ENCODE peak calls at places on chromosomes 2 and 18, in six cellular contexts. One of them, this sample, is unnamed.

GRCh38 chr2:98134601-98135000 is 47.6 kb downstream of the VWA3B start:
- DNase-seq in A549: no peak
- DNase-seq in GM12878: no peak
- DNase-seq in K562: no peak
- DNase-seq in HepG2: no peak
- DNase-seq in endothelial cell of umbilical vein: no peak
- DNase-seq in this sample: peak

GRCh38 chr18:48740068-48740440 is 201.2 kb downstream of the CTIF start:
- DNase-seq in A549: no peak
- DNase-seq in GM12878: no peak
- DNase-seq in K562: no peak
- DNase-seq in HepG2: no peak
- DNase-seq in endothelial cell of umbilical vein: no peak
- DNase-seq in this sample: no peak

GRCh38 chr18:48418409-48419267 is 9.5 kb upstream of the ZBTB7C start:
- DNase-seq in A549: no peak
- DNase-seq in GM12878: no peak
- DNase-seq in K562: no peak
- DNase-seq in HepG2: no peak
- DNase-seq in endothelial cell of umbilical vein: no peak
- DNase-seq in this sample: no peak

GRCh38 chr2:232013701-232014353 is 52.3 kb downstream of the DIS3L2 start:
- DNase-seq in A549: no peak
- DNase-seq in GM12878: peak
- DNase-seq in K562: no peak
- DNase-seq in HepG2: no peak
- DNase-seq in endothelial cell of umbilical vein: no peak
- DNase-seq in this sample: peak

GRCh38 chr18:72041313-72042032 is 502.7 kb downstream of the CBLN2 start:
- DNase-seq in A549: no peak
- DNase-seq in GM12878: no peak
- DNase-seq in K562: no peak
- DNase-seq in HepG2: no peak
- DNase-seq in endothelial cell of umbilical vein: no peak
- DNase-seq in this sample: no peak

GRCh38 chr18:57728941-57729511 is 74.1 kb downstream of the ATP8B1 start:
- DNase-seq in A549: no peak
- DNase-seq in GM12878: no peak
- DNase-seq in K562: no peak
- DNase-seq in HepG2: no peak
- DNase-seq in endothelial cell of umbilical vein: peak
- DNase-seq in this sample: peak

GRCh38 chr2:229340086-229340760 is 69.1 kb upstream of the PID1 start:
- DNase-seq in A549: no peak
- DNase-seq in GM12878: no peak
- DNase-seq in K562: no peak
- DNase-seq in HepG2: no peak
- DNase-seq in endothelial cell of umbilical vein: no peak
- DNase-seq in this sample: no peak

GRCh38 chr18:45498270-45498625 is 117.0 kb upstream of the SLC14A2 start:
- DNase-seq in A549: no peak
- DNase-seq in GM12878: no peak
- DNase-seq in K562: no peak
- DNase-seq in HepG2: no peak
- DNase-seq in endothelial cell of umbilical vein: no peak
- DNase-seq in this sample: no peak

GRCh38 chr2:224734949-224735348 is 18.8 kb upstream of the CCDC195 start:
- DNase-seq in A549: no peak
- DNase-seq in GM12878: no peak
- DNase-seq in K562: no peak
- DNase-seq in HepG2: no peak
- DNase-seq in endothelial cell of umbilical vein: no peak
- DNase-seq in this sample: peak

GRCh38 chr2:129180124-129180716 is 799.2 kb upstream of the RAB6C start:
- DNase-seq in A549: no peak
- DNase-seq in GM12878: no peak
- DNase-seq in K562: no peak
- DNase-seq in HepG2: no peak
- DNase-seq in endothelial cell of umbilical vein: no peak
- DNase-seq in this sample: no peak

GRCh38 chr2:236498369-236498768 is 71.3 kb upstream of the ACKR3 start:
- DNase-seq in A549: no peak
- DNase-seq in GM12878: no peak
- DNase-seq in K562: no peak
- DNase-seq in HepG2: no peak
- DNase-seq in endothelial cell of umbilical vein: no peak
- DNase-seq in this sample: no peak

GRCh38 chr2:119201815-119202214 is 21.8 kb upstream of the STEAP3 start:
- DNase-seq in A549: no peak
- DNase-seq in GM12878: no peak
- DNase-seq in K562: no peak
- DNase-seq in HepG2: no peak
- DNase-seq in endothelial cell of umbilical vein: no peak
- DNase-seq in this sample: no peak

DNA sequence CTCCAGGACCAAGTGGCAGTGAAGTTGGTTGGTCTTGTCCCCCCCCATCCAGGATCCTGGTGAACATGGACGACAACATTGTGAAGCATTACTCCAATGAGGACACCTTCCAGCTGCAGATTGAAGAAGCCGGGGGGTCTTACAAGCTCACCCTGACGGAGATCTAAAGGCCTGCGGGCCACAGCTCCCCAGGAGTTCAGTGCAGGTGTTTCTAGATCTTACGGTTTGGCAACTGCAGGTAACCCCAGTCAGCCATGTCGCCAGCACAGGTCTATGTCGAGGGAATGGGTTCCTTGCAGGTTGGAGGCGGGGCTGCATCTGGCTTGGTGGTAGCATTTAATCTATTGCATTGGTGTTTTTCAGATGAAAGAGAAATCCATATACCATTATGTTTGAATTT is 42.8 kb upstream of the KLF11 start:
- DNase-seq in A549: no peak
- DNase-seq in GM12878: no peak
- DNase-seq in K562: no peak
- DNase-seq in HepG2: no peak
- DNase-seq in endothelial cell of umbilical vein: no peak
- DNase-seq in this sample: no peak
- TF ChIP-seq CTCF in A549: no peak
- TF ChIP-seq CTCF in GM12878: no peak
- TF ChIP-seq CTCF in K562: no peak
- TF ChIP-seq CTCF in HepG2: no peak
- TF ChIP-seq CTCF in endothelial cell of umbilical vein: no peak
- TF ChIP-seq CTCF in this sample: no peak

DNA sequence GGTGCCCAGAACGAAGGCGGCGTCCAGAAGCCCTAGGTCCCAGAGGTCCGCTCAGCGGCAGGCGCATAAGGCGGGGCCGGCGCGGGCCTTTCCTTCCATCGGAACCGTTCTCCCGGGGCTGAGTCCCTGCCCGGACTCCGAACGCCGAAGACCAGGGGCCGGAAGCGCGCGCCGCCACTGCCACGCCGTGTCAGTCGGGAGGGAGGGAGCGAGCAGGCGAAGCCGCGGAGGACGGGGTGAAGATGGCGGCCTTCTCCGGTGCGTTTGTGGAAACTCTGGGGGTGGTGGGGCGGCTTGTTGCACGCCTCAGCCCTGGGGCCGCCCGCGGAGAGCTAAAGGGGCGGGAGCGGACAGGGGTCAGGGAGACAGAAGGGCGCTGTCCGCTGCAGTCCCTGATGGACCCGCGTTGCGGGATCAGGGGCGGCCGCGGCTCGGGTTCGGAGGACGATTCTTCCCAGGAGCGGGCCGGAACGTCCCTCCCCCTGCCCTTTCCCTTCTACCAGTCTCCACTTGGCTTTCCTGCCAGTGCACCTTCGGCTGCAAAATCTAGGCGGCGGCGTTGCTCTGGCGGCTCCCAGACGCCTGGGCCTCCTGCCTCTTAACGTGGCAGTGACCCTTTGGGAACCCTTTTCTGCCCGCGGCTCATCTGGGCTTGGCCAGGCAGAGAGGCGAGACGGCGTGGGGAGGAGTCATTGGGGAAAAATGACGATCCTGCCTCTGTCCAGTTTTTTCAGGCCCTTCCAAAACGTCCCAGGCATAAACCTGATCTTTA is at the start of gene DDX1:
- DNase-seq in A549: peak
- DNase-seq in GM12878: peak
- DNase-seq in K562: peak
- DNase-seq in HepG2: peak
- DNase-seq in endothelial cell of umbilical vein: peak
- DNase-seq in this sample: peak
- TF ChIP-seq POLR2A in A549: peak
- TF ChIP-seq POLR2A in GM12878: peak
- TF ChIP-seq POLR2A in K562: peak
- TF ChIP-seq POLR2A in HepG2: peak
- TF ChIP-seq POLR2A in endothelial cell of umbilical vein: peak
- TF ChIP-seq POLR2A in this sample: peak

DNA sequence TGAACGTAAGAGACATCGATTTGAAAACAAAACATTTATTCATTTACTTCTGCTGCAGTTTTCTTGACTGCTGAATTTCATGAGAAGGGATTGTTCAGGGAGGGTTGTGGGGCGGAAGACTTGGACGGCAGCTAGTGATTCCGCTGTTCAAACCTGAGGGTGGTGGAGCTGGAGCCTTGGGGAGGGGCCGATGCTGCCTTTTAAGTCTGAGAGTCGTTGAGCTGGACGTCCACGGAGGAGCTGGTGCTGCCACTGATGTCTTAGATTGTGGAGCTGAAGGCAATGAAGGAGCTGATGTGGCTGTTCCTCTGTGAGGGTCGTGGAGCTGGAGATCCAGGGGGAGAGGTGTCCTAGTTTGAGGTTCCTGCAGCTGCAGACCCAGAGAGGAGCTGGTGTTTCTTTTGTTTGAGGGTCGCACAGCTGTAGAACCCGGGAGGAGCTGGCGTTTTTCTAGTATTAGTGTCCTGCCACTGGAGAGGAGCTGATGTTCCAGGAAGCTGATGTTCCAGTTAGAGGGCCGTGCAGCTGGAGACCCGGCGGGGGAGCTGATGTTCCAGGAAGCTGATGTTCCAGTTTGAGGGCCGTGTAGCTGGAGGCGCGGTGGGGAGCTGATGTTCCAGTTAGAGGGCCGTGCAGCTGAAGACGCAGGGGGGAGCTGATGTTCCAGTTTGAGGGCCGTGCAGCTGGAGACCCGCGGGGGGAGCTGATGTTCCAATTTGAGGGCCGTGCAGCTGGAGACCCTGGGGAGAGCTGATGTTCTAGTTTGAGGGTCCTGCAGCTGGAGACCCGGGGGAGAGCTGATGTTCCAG is 150.9 kb downstream of the RTP5 start:
- DNase-seq in A549: no peak
- DNase-seq in GM12878: no peak
- DNase-seq in K562: no peak
- DNase-seq in HepG2: peak
- DNase-seq in endothelial cell of umbilical vein: no peak
- DNase-seq in this sample: peak
- TF ChIP-seq MYC in A549: no peak
- TF ChIP-seq MYC in GM12878: no peak
- TF ChIP-seq MYC in K562: no peak
- TF ChIP-seq MYC in HepG2: no peak
- TF ChIP-seq MYC in endothelial cell of umbilical vein: no peak
- TF ChIP-seq MYC in this sample: no peak

GRCh38 chr2:162318280-162319222 is at the start of gene IFIH1:
- DNase-seq in A549: peak
- DNase-seq in GM12878: peak
- DNase-seq in K562: peak
- DNase-seq in HepG2: peak
- DNase-seq in endothelial cell of umbilical vein: peak
- DNase-seq in this sample: peak
- TF ChIP-seq CTCF in A549: peak
- TF ChIP-seq CTCF in GM12878: peak
- TF ChIP-seq CTCF in K562: peak
- TF ChIP-seq CTCF in HepG2: peak
- TF ChIP-seq CTCF in endothelial cell of umbilical vein: peak
- TF ChIP-seq CTCF in this sample: peak

GRCh38 chr2:86105969-86106945 is at the start of gene PTCD3:
- DNase-seq in A549: peak
- DNase-seq in GM12878: peak
- DNase-seq in K562: peak
- DNase-seq in HepG2: peak
- DNase-seq in endothelial cell of umbilical vein: peak
- DNase-seq in this sample: peak
- TF ChIP-seq POLR2A in A549: peak
- TF ChIP-seq POLR2A in GM12878: peak
- TF ChIP-seq POLR2A in K562: peak
- TF ChIP-seq POLR2A in HepG2: peak
- TF ChIP-seq POLR2A in endothelial cell of umbilical vein: peak
- TF ChIP-seq POLR2A in this sample: peak